ENCODE peak calls at places on chromosomes 12 and 14, in ten cellular contexts. H, R, I, B, A, D, F, J, M and W are unnamed samples.

GRCh38 chr12:64229240-64229639 is 7.1 kb upstream of the KICS2 start:
- DNase-seq in J (no peak), B (no peak), A (no peak), F (no peak), H (no peak), I (no peak), M (no peak), D (no peak), R (no peak), W (no peak)

GRCh38 chr14:49033131-49033530 is 553.0 kb downstream of the RPS29 start:
- DNase-seq in A (no peak), B (no peak), J (no peak), H (no peak), I (no peak), R (no peak), M (no peak), F (no peak), D (no peak), W (no peak)

GRCh38 chr12:129304532-129304931 is 451.3 kb downstream of the GLT1D1 start:
- DNase-seq in B (no peak), M (no peak), J (no peak), D (peak; percentile 49), A (no peak), I (no peak), F (no peak), R (no peak), H (no peak), W (peak; percentile 12)

GRCh38 chr12:51898937-51899336 is 8.4 kb upstream of the ACVRL1 start:
- DNase-seq in M (no peak), I (no peak), A (no peak), H (no peak), R (no peak), B (no peak), D (no peak), J (no peak), F (peak; percentile 53), W (no peak)

GRCh38 chr12:55743131-55743921 is 404 bp downstream of the GDF11 start:
- DNase-seq in D (peak; percentile 78), J (no peak), M (peak; percentile 46), B (no peak), H (no peak), I (peak; percentile 65), F (peak; percentile 84), R (no peak), A (no peak), W (no peak)

GRCh38 chr12:4439736-4440135 is 5.9 kb downstream of the FGF6 start:
- DNase-seq in A (no peak), D (no peak), B (no peak), F (no peak), M (no peak), I (no peak), H (no peak), R (no peak), J (no peak), W (no peak)

GRCh38 chr12:47721431-47721973 is 3.8 kb downstream of the ENDOU start:
- DNase-seq in D (no peak), M (peak; percentile 12), R (no peak), A (no peak), I (no peak), J (no peak), F (no peak), B (no peak), H (no peak), W (no peak)

GRCh38 chr14:104230946-104231345 is 92.6 kb downstream of the KIF26A start:
- DNase-seq in J (no peak), M (no peak), I (no peak), R (no peak), B (no peak), H (no peak), F (peak; percentile 40), D (no peak), A (no peak), W (no peak)

GRCh38 chr12:14948672-14949071 is 10.3 kb upstream of the ERP27 start:
- DNase-seq in F (no peak), I (no peak), R (no peak), H (peak; percentile 24), D (no peak), B (no peak), J (peak; percentile 44), A (peak; percentile 26), M (peak; percentile 38), W (peak; percentile 67)

GRCh38 chr12:109535863-109536250 is 37.4 kb downstream of the MMAB start:
- DNase-seq in F (no peak), A (no peak), J (no peak), D (no peak), B (no peak), M (no peak), R (no peak), I (no peak), H (no peak), W (no peak)

GRCh38 chr12:109592195-109592904 is 18.8 kb downstream of the MVK start:
- DNase-seq in B (no peak), R (no peak), H (no peak), F (no peak), A (no peak), J (peak; percentile 55), I (peak; percentile 27), M (no peak), D (no peak), W (no peak)

GRCh38 chr14:68679301-68679700 is 113.6 kb downstream of the ZFP36L1 start:
- DNase-seq in R (no peak), D (no peak), B (no peak), I (no peak), H (no peak), J (no peak), F (no peak), M (no peak), A (no peak), W (no peak)

GRCh38 chr12:52168019-52168717 is 23.6 kb downstream of the KRT80 start:
- DNase-seq in B (no peak), J (peak; percentile 37), M (no peak), H (no peak), A (no peak), F (no peak), R (no peak), I (no peak), D (no peak), W (peak; percentile 98)

GRCh38 chr14:100546051-100546443 is 41.2 kb downstream of the BEGAIN start:
- DNase-seq in H (no peak), M (peak; percentile 16), A (no peak), F (peak; percentile 76), R (no peak), I (no peak), B (no peak), J (no peak), D (peak; percentile 65), W (no peak)
- TF ChIP-seq CTCF in H (no peak), M (no peak), A (no peak), F (no peak), R (no peak), I (no peak), B (no peak), J (no peak), D (no peak), W (no peak)

GRCh38 chr14:19801118-19801464 is 2.5 kb upstream of the OR4N2 start:
- DNase-seq in H (no peak), J (no peak), A (no peak), I (no peak), R (no peak), B (no peak), M (no peak), D (no peak), F (peak; percentile 57), W (no peak)
- H3K4me3 ChIP-seq in H (no peak overlapping the region), J (no peak overlapping the region), A (no peak overlapping the region), I (no peak overlapping the region), R (no peak overlapping the region), B (peak overlapping the region; percentile 9), M (no peak overlapping the region), D (no peak overlapping the region), F (no peak overlapping the region), W (no peak overlapping the region)

DNA sequence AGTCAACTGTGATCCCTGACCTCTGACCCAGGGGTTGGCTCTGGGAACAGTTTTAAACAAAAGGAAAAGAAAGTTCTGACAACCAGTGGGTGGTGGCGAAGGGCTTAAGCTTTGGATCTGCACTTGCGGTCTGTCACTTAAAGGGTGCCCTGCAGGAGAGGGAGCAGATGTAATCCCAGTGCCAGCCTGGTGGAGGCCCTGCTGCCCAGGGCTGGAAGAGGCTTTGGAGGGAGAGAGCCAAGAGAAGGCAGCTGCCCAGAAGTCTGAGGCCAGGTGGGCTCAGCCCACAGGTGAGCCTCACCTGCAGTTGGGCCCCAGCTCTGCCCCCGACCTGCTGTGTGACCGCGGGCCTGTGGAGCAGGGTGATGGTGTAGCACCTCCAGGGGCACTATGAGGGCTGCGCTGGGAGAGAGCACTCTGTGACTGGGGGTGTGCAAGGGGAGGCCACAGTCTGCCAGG is 19.1 kb downstream of the SH2B3 start:
- DNase-seq in M (no peak), H (no peak), R (no peak), I (no peak), B (no peak), A (no peak), D (no peak), F (no peak), J (no peak), W (no peak)
- TF ChIP-seq CTCF in M (no peak), H (no peak), R (peak; percentile 16), I (no peak), B (no peak), A (no peak), D (no peak), F (no peak), J (peak; percentile 34), W (peak; percentile 35)

GRCh38 chr12:116123511-116124258 is 153.8 kb downstream of the MED13L start:
- DNase-seq in D (peak; percentile 48), B (peak; percentile 53), F (no peak), I (peak; percentile 37), H (no peak), J (peak; percentile 21), R (no peak), A (no peak), M (no peak), W (peak; percentile 46)

GRCh38 chr12:116125084-116125483 is 152.4 kb downstream of the MED13L start:
- DNase-seq in A (no peak), R (no peak), H (no peak), M (no peak), I (no peak), J (no peak), D (no peak), F (no peak), B (no peak), W (no peak)

GRCh38 chr12:116122639-116123038 is 154.9 kb downstream of the MED13L start:
- DNase-seq in R (no peak), J (no peak), M (no peak), F (no peak), A (no peak), B (no peak), D (no peak), H (no peak), I (no peak), W (no peak)

GRCh38 chr12:116125981-116126566 is 151.4 kb downstream of the MED13L start:
- DNase-seq in H (no peak), F (no peak), A (no peak), I (no peak), D (peak; percentile 49), J (no peak), M (no peak), R (no peak), B (no peak), W (no peak)

DNA sequence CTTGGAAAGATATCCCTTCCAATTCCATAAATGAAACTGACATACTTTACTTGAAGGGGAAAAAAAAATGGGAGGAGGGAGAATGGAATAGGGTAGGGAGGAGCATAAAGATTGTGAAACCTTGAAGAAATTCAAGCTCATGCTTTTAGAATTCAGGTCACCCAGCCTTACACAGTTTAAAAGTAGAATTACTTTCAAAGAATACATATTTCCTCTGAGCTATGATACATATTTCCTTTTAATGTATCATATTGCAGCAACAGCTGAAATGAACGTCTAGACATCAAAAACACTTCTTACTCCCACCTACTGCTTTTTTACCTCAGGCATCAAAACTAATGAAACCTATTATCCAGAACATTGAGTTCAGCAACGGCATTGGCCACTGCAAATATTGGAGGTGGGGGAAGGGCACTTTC is 156.0 kb downstream of the MED13L start:
- DNase-seq in J (no peak), F (no peak), I (no peak), M (no peak), A (no peak), R (no peak), H (no peak), D (no peak), B (no peak), W (no peak)
- H3K4me3 ChIP-seq in J (no peak overlapping the region), F (no peak overlapping the region), I (peak overlapping the region; percentile 21), M (no peak overlapping the region), A (no peak overlapping the region), R (no peak overlapping the region), H (no peak overlapping the region), D (no peak overlapping the region), B (peak overlapping the region; percentile 32), W (no peak overlapping the region)